ENCODE peak calls at places on chromosome 5, in eight cellular contexts. One of them, this sample, is unnamed.

GRCh38 chr5:149714877-149715502 is 15.1 kb upstream of the PPARGC1B start:
- DNase-seq in NAMALWA: no peak
- DNase-seq in glutamatergic neuron: no peak
- DNase-seq in fibroblast of lung: no peak
- DNase-seq in CMK: no peak
- DNase-seq in activated CD4-positive, alpha-beta T cell treated with anti-CD3 and anti-CD28 coated beads, Interleukin-2, amount 10 ng/mL, durations not matched to agents 7 days and 5 days: no peak
- DNase-seq in GDM1: no peak
- DNase-seq in activated T-cell treated with anti-CD3 and anti-CD28 coated beads, Interleukin-2, amount 50 U/mL, for 24 hours: no peak
- DNase-seq in this sample: no peak

GRCh38 chr5:131171276-131171815 is 602 bp downstream of the LYRM7 start:
- DNase-seq in NAMALWA: peak; percentile 51
- DNase-seq in glutamatergic neuron: no peak
- DNase-seq in fibroblast of lung: no peak
- DNase-seq in CMK: no peak
- DNase-seq in activated CD4-positive, alpha-beta T cell treated with anti-CD3 and anti-CD28 coated beads, Interleukin-2, amount 10 ng/mL, durations not matched to agents 7 days and 5 days: peak; percentile 27
- DNase-seq in GDM1: no peak
- DNase-seq in activated T-cell treated with anti-CD3 and anti-CD28 coated beads, Interleukin-2, amount 50 U/mL, for 24 hours: peak; percentile 45
- DNase-seq in this sample: no peak

GRCh38 chr5:175336781-175337180 is 107.2 kb downstream of the DRD1 start:
- DNase-seq in NAMALWA: no peak
- DNase-seq in glutamatergic neuron: no peak
- DNase-seq in fibroblast of lung: no peak
- DNase-seq in CMK: no peak
- DNase-seq in activated CD4-positive, alpha-beta T cell treated with anti-CD3 and anti-CD28 coated beads, Interleukin-2, amount 10 ng/mL, durations not matched to agents 7 days and 5 days: no peak
- DNase-seq in GDM1: no peak
- DNase-seq in activated T-cell treated with anti-CD3 and anti-CD28 coated beads, Interleukin-2, amount 50 U/mL, for 24 hours: no peak
- DNase-seq in this sample: no peak

GRCh38 chr5:139863361-139863760 is 67.8 kb downstream of the PSD2 start:
- DNase-seq in NAMALWA: no peak
- DNase-seq in glutamatergic neuron: no peak
- DNase-seq in fibroblast of lung: no peak
- DNase-seq in CMK: no peak
- DNase-seq in activated CD4-positive, alpha-beta T cell treated with anti-CD3 and anti-CD28 coated beads, Interleukin-2, amount 10 ng/mL, durations not matched to agents 7 days and 5 days: no peak
- DNase-seq in GDM1: no peak
- DNase-seq in activated T-cell treated with anti-CD3 and anti-CD28 coated beads, Interleukin-2, amount 50 U/mL, for 24 hours: no peak
- DNase-seq in this sample: no peak

GRCh38 chr5:134003957-134004625 is 684 bp downstream of the VDAC1 start:
- DNase-seq in NAMALWA: no peak
- DNase-seq in glutamatergic neuron: peak; percentile 66
- DNase-seq in fibroblast of lung: peak; percentile 53
- DNase-seq in CMK: peak; percentile 37
- DNase-seq in activated CD4-positive, alpha-beta T cell treated with anti-CD3 and anti-CD28 coated beads, Interleukin-2, amount 10 ng/mL, durations not matched to agents 7 days and 5 days: peak; percentile 44
- DNase-seq in GDM1: peak; percentile 43
- DNase-seq in activated T-cell treated with anti-CD3 and anti-CD28 coated beads, Interleukin-2, amount 50 U/mL, for 24 hours: peak; percentile 78
- DNase-seq in this sample: peak; percentile 54

GRCh38 chr5:31232273-31232888 is 38.9 kb downstream of the CDH6 start:
- DNase-seq in NAMALWA: peak; percentile 79
- DNase-seq in glutamatergic neuron: no peak
- DNase-seq in fibroblast of lung: peak; percentile 66
- DNase-seq in CMK: no peak
- DNase-seq in activated CD4-positive, alpha-beta T cell treated with anti-CD3 and anti-CD28 coated beads, Interleukin-2, amount 10 ng/mL, durations not matched to agents 7 days and 5 days: no peak
- DNase-seq in GDM1: peak; percentile 46
- DNase-seq in activated T-cell treated with anti-CD3 and anti-CD28 coated beads, Interleukin-2, amount 50 U/mL, for 24 hours: no peak
- DNase-seq in this sample: peak; percentile 14

GRCh38 chr5:39501403-39501802 is 76.6 kb upstream of the DAB2 start:
- DNase-seq in NAMALWA: no peak
- DNase-seq in glutamatergic neuron: no peak
- DNase-seq in fibroblast of lung: peak; percentile 93
- DNase-seq in CMK: no peak
- DNase-seq in activated CD4-positive, alpha-beta T cell treated with anti-CD3 and anti-CD28 coated beads, Interleukin-2, amount 10 ng/mL, durations not matched to agents 7 days and 5 days: no peak
- DNase-seq in GDM1: no peak
- DNase-seq in activated T-cell treated with anti-CD3 and anti-CD28 coated beads, Interleukin-2, amount 50 U/mL, for 24 hours: no peak
- DNase-seq in this sample: no peak

GRCh38 chr5:30156156-30156555 is 1037.3 kb upstream of the CDH6 start:
- DNase-seq in NAMALWA: no peak
- DNase-seq in glutamatergic neuron: no peak
- DNase-seq in fibroblast of lung: no peak
- DNase-seq in CMK: no peak
- DNase-seq in activated CD4-positive, alpha-beta T cell treated with anti-CD3 and anti-CD28 coated beads, Interleukin-2, amount 10 ng/mL, durations not matched to agents 7 days and 5 days: no peak
- DNase-seq in GDM1: no peak
- DNase-seq in activated T-cell treated with anti-CD3 and anti-CD28 coated beads, Interleukin-2, amount 50 U/mL, for 24 hours: no peak
- DNase-seq in this sample: no peak

GRCh38 chr5:597871-598563 is 14.1 kb upstream of the CEP72 start:
- DNase-seq in NAMALWA: no peak
- DNase-seq in glutamatergic neuron: no peak
- DNase-seq in fibroblast of lung: no peak
- DNase-seq in CMK: no peak
- DNase-seq in activated CD4-positive, alpha-beta T cell treated with anti-CD3 and anti-CD28 coated beads, Interleukin-2, amount 10 ng/mL, durations not matched to agents 7 days and 5 days: no peak
- DNase-seq in GDM1: no peak
- DNase-seq in activated T-cell treated with anti-CD3 and anti-CD28 coated beads, Interleukin-2, amount 50 U/mL, for 24 hours: no peak
- DNase-seq in this sample: no peak

GRCh38 chr5:33491941-33492340 is 51.2 kb downstream of the TARS1 start:
- DNase-seq in NAMALWA: no peak
- DNase-seq in glutamatergic neuron: no peak
- DNase-seq in fibroblast of lung: peak; percentile 23
- DNase-seq in CMK: no peak
- DNase-seq in activated CD4-positive, alpha-beta T cell treated with anti-CD3 and anti-CD28 coated beads, Interleukin-2, amount 10 ng/mL, durations not matched to agents 7 days and 5 days: no peak
- DNase-seq in GDM1: no peak
- DNase-seq in activated T-cell treated with anti-CD3 and anti-CD28 coated beads, Interleukin-2, amount 50 U/mL, for 24 hours: no peak
- DNase-seq in this sample: no peak

GRCh38 chr5:97909541-97909940 is 726.5 kb upstream of the RIOK2 start:
- DNase-seq in NAMALWA: no peak
- DNase-seq in glutamatergic neuron: no peak
- DNase-seq in fibroblast of lung: no peak
- DNase-seq in CMK: no peak
- DNase-seq in activated CD4-positive, alpha-beta T cell treated with anti-CD3 and anti-CD28 coated beads, Interleukin-2, amount 10 ng/mL, durations not matched to agents 7 days and 5 days: no peak
- DNase-seq in GDM1: no peak
- DNase-seq in activated T-cell treated with anti-CD3 and anti-CD28 coated beads, Interleukin-2, amount 50 U/mL, for 24 hours: no peak
- DNase-seq in this sample: no peak

GRCh38 chr5:120454094-120454798 is 9.9 kb upstream of the PRR16 start:
- DNase-seq in NAMALWA: no peak
- DNase-seq in glutamatergic neuron: no peak
- DNase-seq in fibroblast of lung: peak; percentile 91
- DNase-seq in CMK: no peak
- DNase-seq in activated CD4-positive, alpha-beta T cell treated with anti-CD3 and anti-CD28 coated beads, Interleukin-2, amount 10 ng/mL, durations not matched to agents 7 days and 5 days: no peak
- DNase-seq in GDM1: no peak
- DNase-seq in activated T-cell treated with anti-CD3 and anti-CD28 coated beads, Interleukin-2, amount 50 U/mL, for 24 hours: no peak
- DNase-seq in this sample: no peak

GRCh38 chr5:14149672-14150053 is 6.5 kb downstream of the TRIO start:
- DNase-seq in NAMALWA: no peak
- DNase-seq in glutamatergic neuron: no peak
- DNase-seq in fibroblast of lung: no peak
- DNase-seq in CMK: no peak
- DNase-seq in activated CD4-positive, alpha-beta T cell treated with anti-CD3 and anti-CD28 coated beads, Interleukin-2, amount 10 ng/mL, durations not matched to agents 7 days and 5 days: no peak
- DNase-seq in GDM1: no peak
- DNase-seq in activated T-cell treated with anti-CD3 and anti-CD28 coated beads, Interleukin-2, amount 50 U/mL, for 24 hours: no peak
- DNase-seq in this sample: no peak

GRCh38 chr5:32311404-32312193 is 1.1 kb downstream of the MTMR12 start:
- DNase-seq in NAMALWA: peak; percentile 96
- DNase-seq in glutamatergic neuron: no peak
- DNase-seq in fibroblast of lung: no peak
- DNase-seq in CMK: no peak
- DNase-seq in activated CD4-positive, alpha-beta T cell treated with anti-CD3 and anti-CD28 coated beads, Interleukin-2, amount 10 ng/mL, durations not matched to agents 7 days and 5 days: no peak
- DNase-seq in GDM1: no peak
- DNase-seq in activated T-cell treated with anti-CD3 and anti-CD28 coated beads, Interleukin-2, amount 50 U/mL, for 24 hours: no peak
- DNase-seq in this sample: no peak

GRCh38 chr5:156934450-156935211 is 28.4 kb downstream of the TIMD4 start:
- DNase-seq in NAMALWA: peak; percentile 55
- DNase-seq in glutamatergic neuron: peak; percentile 54
- DNase-seq in fibroblast of lung: no peak
- DNase-seq in CMK: peak; percentile 12
- DNase-seq in activated CD4-positive, alpha-beta T cell treated with anti-CD3 and anti-CD28 coated beads, Interleukin-2, amount 10 ng/mL, durations not matched to agents 7 days and 5 days: peak; percentile 76
- DNase-seq in GDM1: no peak
- DNase-seq in activated T-cell treated with anti-CD3 and anti-CD28 coated beads, Interleukin-2, amount 50 U/mL, for 24 hours: peak; percentile 70
- DNase-seq in this sample: peak; percentile 50

GRCh38 chr5:127051591-127051990 is 21.2 kb upstream of the MARCHF3 start:
- DNase-seq in NAMALWA: no peak
- DNase-seq in glutamatergic neuron: no peak
- DNase-seq in fibroblast of lung: no peak
- DNase-seq in CMK: no peak
- DNase-seq in activated CD4-positive, alpha-beta T cell treated with anti-CD3 and anti-CD28 coated beads, Interleukin-2, amount 10 ng/mL, durations not matched to agents 7 days and 5 days: no peak
- DNase-seq in GDM1: no peak
- DNase-seq in activated T-cell treated with anti-CD3 and anti-CD28 coated beads, Interleukin-2, amount 50 U/mL, for 24 hours: no peak
- DNase-seq in this sample: no peak

GRCh38 chr5:95591490-95591901 is 28.4 kb upstream of the GPR150 start:
- DNase-seq in NAMALWA: no peak
- DNase-seq in glutamatergic neuron: no peak
- DNase-seq in fibroblast of lung: peak; percentile 82
- DNase-seq in CMK: no peak
- DNase-seq in activated CD4-positive, alpha-beta T cell treated with anti-CD3 and anti-CD28 coated beads, Interleukin-2, amount 10 ng/mL, durations not matched to agents 7 days and 5 days: no peak
- DNase-seq in GDM1: no peak
- DNase-seq in activated T-cell treated with anti-CD3 and anti-CD28 coated beads, Interleukin-2, amount 50 U/mL, for 24 hours: no peak
- DNase-seq in this sample: no peak

GRCh38 chr5:57445715-57446037 is 36.9 kb downstream of the ACTBL2 start:
- DNase-seq in NAMALWA: no peak
- DNase-seq in glutamatergic neuron: no peak
- DNase-seq in fibroblast of lung: peak; percentile 43
- DNase-seq in CMK: no peak
- DNase-seq in activated CD4-positive, alpha-beta T cell treated with anti-CD3 and anti-CD28 coated beads, Interleukin-2, amount 10 ng/mL, durations not matched to agents 7 days and 5 days: no peak
- DNase-seq in GDM1: no peak
- DNase-seq in activated T-cell treated with anti-CD3 and anti-CD28 coated beads, Interleukin-2, amount 50 U/mL, for 24 hours: no peak
- DNase-seq in this sample: no peak

GRCh38 chr5:125612356-125613149 is 810.7 kb upstream of the GRAMD2B start:
- DNase-seq in NAMALWA: no peak
- DNase-seq in glutamatergic neuron: peak; percentile 28
- DNase-seq in fibroblast of lung: no peak
- DNase-seq in CMK: no peak
- DNase-seq in activated CD4-positive, alpha-beta T cell treated with anti-CD3 and anti-CD28 coated beads, Interleukin-2, amount 10 ng/mL, durations not matched to agents 7 days and 5 days: no peak
- DNase-seq in GDM1: no peak
- DNase-seq in activated T-cell treated with anti-CD3 and anti-CD28 coated beads, Interleukin-2, amount 50 U/mL, for 24 hours: no peak
- DNase-seq in this sample: no peak

GRCh38 chr5:173412566-173412965 is 84.4 kb upstream of the STC2 start:
- DNase-seq in NAMALWA: no peak
- DNase-seq in glutamatergic neuron: no peak
- DNase-seq in fibroblast of lung: peak; percentile 72
- DNase-seq in CMK: no peak
- DNase-seq in activated CD4-positive, alpha-beta T cell treated with anti-CD3 and anti-CD28 coated beads, Interleukin-2, amount 10 ng/mL, durations not matched to agents 7 days and 5 days: no peak
- DNase-seq in GDM1: no peak
- DNase-seq in activated T-cell treated with anti-CD3 and anti-CD28 coated beads, Interleukin-2, amount 50 U/mL, for 24 hours: no peak
- DNase-seq in this sample: no peak

GRCh38 chr5:139137703-139138102 is 60.5 kb downstream of the SIL1 start:
- DNase-seq in NAMALWA: peak; percentile 12
- DNase-seq in glutamatergic neuron: no peak
- DNase-seq in fibroblast of lung: peak; percentile 49
- DNase-seq in CMK: no peak
- DNase-seq in activated CD4-positive, alpha-beta T cell treated with anti-CD3 and anti-CD28 coated beads, Interleukin-2, amount 10 ng/mL, durations not matched to agents 7 days and 5 days: peak; percentile 8
- DNase-seq in GDM1: peak; percentile 33
- DNase-seq in activated T-cell treated with anti-CD3 and anti-CD28 coated beads, Interleukin-2, amount 50 U/mL, for 24 hours: no peak
- DNase-seq in this sample: peak; percentile 19

GRCh38 chr5:78295035-78295961 is 800 bp upstream of the AP3B1 start:
- DNase-seq in NAMALWA: peak; percentile 59
- DNase-seq in glutamatergic neuron: no peak
- DNase-seq in fibroblast of lung: peak; percentile 25
- DNase-seq in CMK: no peak
- DNase-seq in activated CD4-positive, alpha-beta T cell treated with anti-CD3 and anti-CD28 coated beads, Interleukin-2, amount 10 ng/mL, durations not matched to agents 7 days and 5 days: peak; percentile 50
- DNase-seq in GDM1: peak; percentile 25
- DNase-seq in activated T-cell treated with anti-CD3 and anti-CD28 coated beads, Interleukin-2, amount 50 U/mL, for 24 hours: peak; percentile 69
- DNase-seq in this sample: peak; percentile 78

GRCh38 chr5:146940295-146940694 is 61.7 kb upstream of the PPP2R2B start:
- DNase-seq in NAMALWA: no peak
- DNase-seq in glutamatergic neuron: no peak
- DNase-seq in fibroblast of lung: no peak
- DNase-seq in CMK: no peak
- DNase-seq in activated CD4-positive, alpha-beta T cell treated with anti-CD3 and anti-CD28 coated beads, Interleukin-2, amount 10 ng/mL, durations not matched to agents 7 days and 5 days: no peak
- DNase-seq in GDM1: no peak
- DNase-seq in activated T-cell treated with anti-CD3 and anti-CD28 coated beads, Interleukin-2, amount 50 U/mL, for 24 hours: no peak
- DNase-seq in this sample: no peak

GRCh38 chr5:169631360-169631759 is 5.7 kb upstream of the DOCK2 start:
- DNase-seq in NAMALWA: no peak
- DNase-seq in glutamatergic neuron: no peak
- DNase-seq in fibroblast of lung: peak; percentile 25
- DNase-seq in CMK: no peak
- DNase-seq in activated CD4-positive, alpha-beta T cell treated with anti-CD3 and anti-CD28 coated beads, Interleukin-2, amount 10 ng/mL, durations not matched to agents 7 days and 5 days: no peak
- DNase-seq in GDM1: no peak
- DNase-seq in activated T-cell treated with anti-CD3 and anti-CD28 coated beads, Interleukin-2, amount 50 U/mL, for 24 hours: no peak
- DNase-seq in this sample: no peak

GRCh38 chr5:132104561-132104960 is 31.0 kb downstream of the CSF2 start:
- DNase-seq in NAMALWA: no peak
- DNase-seq in glutamatergic neuron: no peak
- DNase-seq in fibroblast of lung: peak; percentile 62
- DNase-seq in CMK: no peak
- DNase-seq in activated CD4-positive, alpha-beta T cell treated with anti-CD3 and anti-CD28 coated beads, Interleukin-2, amount 10 ng/mL, durations not matched to agents 7 days and 5 days: no peak
- DNase-seq in GDM1: no peak
- DNase-seq in activated T-cell treated with anti-CD3 and anti-CD28 coated beads, Interleukin-2, amount 50 U/mL, for 24 hours: no peak
- DNase-seq in this sample: no peak

GRCh38 chr5:36728697-36729543 is 122.5 kb downstream of the SLC1A3 start:
- DNase-seq in NAMALWA: peak; percentile 91
- DNase-seq in glutamatergic neuron: no peak
- DNase-seq in fibroblast of lung: peak; percentile 56
- DNase-seq in CMK: peak; percentile 67
- DNase-seq in activated CD4-positive, alpha-beta T cell treated with anti-CD3 and anti-CD28 coated beads, Interleukin-2, amount 10 ng/mL, durations not matched to agents 7 days and 5 days: peak; percentile 41
- DNase-seq in GDM1: peak; percentile 41
- DNase-seq in activated T-cell treated with anti-CD3 and anti-CD28 coated beads, Interleukin-2, amount 50 U/mL, for 24 hours: no peak
- DNase-seq in this sample: no peak

GRCh38 chr5:115843444-115844130 is 1.9 kb downstream of the AP3S1 start:
- DNase-seq in NAMALWA: peak; percentile 26
- DNase-seq in glutamatergic neuron: no peak
- DNase-seq in fibroblast of lung: no peak
- DNase-seq in CMK: no peak
- DNase-seq in activated CD4-positive, alpha-beta T cell treated with anti-CD3 and anti-CD28 coated beads, Interleukin-2, amount 10 ng/mL, durations not matched to agents 7 days and 5 days: no peak
- DNase-seq in GDM1: no peak
- DNase-seq in activated T-cell treated with anti-CD3 and anti-CD28 coated beads, Interleukin-2, amount 50 U/mL, for 24 hours: no peak
- DNase-seq in this sample: no peak

GRCh38 chr5:133347039-133347438 is 265.3 kb downstream of the FSTL4 start:
- DNase-seq in NAMALWA: peak; percentile 59
- DNase-seq in glutamatergic neuron: no peak
- DNase-seq in fibroblast of lung: no peak
- DNase-seq in CMK: no peak
- DNase-seq in activated CD4-positive, alpha-beta T cell treated with anti-CD3 and anti-CD28 coated beads, Interleukin-2, amount 10 ng/mL, durations not matched to agents 7 days and 5 days: no peak
- DNase-seq in GDM1: no peak
- DNase-seq in activated T-cell treated with anti-CD3 and anti-CD28 coated beads, Interleukin-2, amount 50 U/mL, for 24 hours: no peak
- DNase-seq in this sample: no peak

GRCh38 chr5:24633705-24634325 is 11.0 kb downstream of the CDH10 start:
- DNase-seq in NAMALWA: peak; percentile 65
- DNase-seq in glutamatergic neuron: no peak
- DNase-seq in fibroblast of lung: peak; percentile 26
- DNase-seq in CMK: no peak
- DNase-seq in activated CD4-positive, alpha-beta T cell treated with anti-CD3 and anti-CD28 coated beads, Interleukin-2, amount 10 ng/mL, durations not matched to agents 7 days and 5 days: peak; percentile 7
- DNase-seq in GDM1: no peak
- DNase-seq in activated T-cell treated with anti-CD3 and anti-CD28 coated beads, Interleukin-2, amount 50 U/mL, for 24 hours: no peak
- DNase-seq in this sample: no peak

GRCh38 chr5:134028496-134028895 is 23.7 kb upstream of the VDAC1 start:
- DNase-seq in NAMALWA: no peak
- DNase-seq in glutamatergic neuron: no peak
- DNase-seq in fibroblast of lung: peak; percentile 69
- DNase-seq in CMK: no peak
- DNase-seq in activated CD4-positive, alpha-beta T cell treated with anti-CD3 and anti-CD28 coated beads, Interleukin-2, amount 10 ng/mL, durations not matched to agents 7 days and 5 days: no peak
- DNase-seq in GDM1: no peak
- DNase-seq in activated T-cell treated with anti-CD3 and anti-CD28 coated beads, Interleukin-2, amount 50 U/mL, for 24 hours: no peak
- DNase-seq in this sample: no peak

GRCh38 chr5:178323961-178324360 is 91.4 kb upstream of the PHYKPL start:
- DNase-seq in NAMALWA: no peak
- DNase-seq in glutamatergic neuron: no peak
- DNase-seq in fibroblast of lung: no peak
- DNase-seq in CMK: no peak
- DNase-seq in activated CD4-positive, alpha-beta T cell treated with anti-CD3 and anti-CD28 coated beads, Interleukin-2, amount 10 ng/mL, durations not matched to agents 7 days and 5 days: no peak
- DNase-seq in GDM1: no peak
- DNase-seq in activated T-cell treated with anti-CD3 and anti-CD28 coated beads, Interleukin-2, amount 50 U/mL, for 24 hours: no peak
- DNase-seq in this sample: no peak

GRCh38 chr5:16234598-16234997 is 55.0 kb upstream of the MARCHF11 start:
- DNase-seq in NAMALWA: no peak
- DNase-seq in glutamatergic neuron: no peak
- DNase-seq in fibroblast of lung: no peak
- DNase-seq in CMK: no peak
- DNase-seq in activated CD4-positive, alpha-beta T cell treated with anti-CD3 and anti-CD28 coated beads, Interleukin-2, amount 10 ng/mL, durations not matched to agents 7 days and 5 days: no peak
- DNase-seq in GDM1: no peak
- DNase-seq in activated T-cell treated with anti-CD3 and anti-CD28 coated beads, Interleukin-2, amount 50 U/mL, for 24 hours: no peak
- DNase-seq in this sample: no peak

GRCh38 chr5:175123542-175123941 is 320.4 kb downstream of the DRD1 start:
- DNase-seq in NAMALWA: no peak
- DNase-seq in glutamatergic neuron: no peak
- DNase-seq in fibroblast of lung: no peak
- DNase-seq in CMK: no peak
- DNase-seq in activated CD4-positive, alpha-beta T cell treated with anti-CD3 and anti-CD28 coated beads, Interleukin-2, amount 10 ng/mL, durations not matched to agents 7 days and 5 days: no peak
- DNase-seq in GDM1: no peak
- DNase-seq in activated T-cell treated with anti-CD3 and anti-CD28 coated beads, Interleukin-2, amount 50 U/mL, for 24 hours: no peak
- DNase-seq in this sample: no peak

GRCh38 chr5:157511656-157512644 is 51.9 kb downstream of the NIPAL4 start:
- DNase-seq in NAMALWA: no peak
- DNase-seq in glutamatergic neuron: no peak
- DNase-seq in fibroblast of lung: peak; percentile 98
- DNase-seq in CMK: no peak
- DNase-seq in activated CD4-positive, alpha-beta T cell treated with anti-CD3 and anti-CD28 coated beads, Interleukin-2, amount 10 ng/mL, durations not matched to agents 7 days and 5 days: peak; percentile 18
- DNase-seq in GDM1: no peak
- DNase-seq in activated T-cell treated with anti-CD3 and anti-CD28 coated beads, Interleukin-2, amount 50 U/mL, for 24 hours: peak; percentile 52
- DNase-seq in this sample: peak; percentile 30